ENCODE peak calls at places on chromosomes 11 and 22, in ten cellular contexts. A is IMR-90, J is ovary, T is right lobe of liver, G is heart left ventricle, L is esophagus muscularis mucosa, Z is adrenal gland, R is stomach, Y is sigmoid colon, F is uterus. M is an unnamed sample.
A peak's percentile ranks its signal among the peaks of the same experiment; 100 is the strongest.

GRCh38 chr22:26669060-26669481 is 11.7 kb downstream of the MIAT start:
- DNase-seq in Z (no peak), G (no peak), F (no peak), L (no peak), R (no peak), T (no peak), J (no peak), A (peak; percentile 63), Y (no peak), M (peak; percentile 91)

GRCh38 chr11:70002433-70002832 is 75.7 kb upstream of the ANO1 start:
- DNase-seq in Y (no peak), G (no peak), F (no peak), L (no peak), R (no peak), A (no peak), Z (no peak), T (no peak), J (no peak), M (no peak)

GRCh38 chr11:123407124-123407995 is 22.7 kb upstream of the GRAMD1B start:
- DNase-seq in Z (peak; percentile 86), R (peak; percentile 73), F (peak; percentile 30), A (peak; percentile 78), T (peak; percentile 48), J (peak; percentile 62), L (no peak), Y (no peak), G (no peak), M (peak; percentile 71)

GRCh38 chr11:57399221-57399620 is 8.8 kb upstream of the PRG2 start:
- DNase-seq in A (no peak), G (no peak), Z (no peak), T (no peak), J (no peak), F (no peak), R (no peak), Y (no peak), L (no peak), M (no peak)

GRCh38 chr11:41921991-41922390 is 462.5 kb upstream of the LRRC4C start:
- DNase-seq in A (no peak), T (no peak), J (no peak), L (no peak), G (no peak), R (no peak), F (no peak), Y (no peak), Z (no peak), M (no peak)

GRCh38 chr11:97269527-97269926 is 879.7 kb downstream of the JRKL start:
- DNase-seq in G (no peak), Y (no peak), R (no peak), L (no peak), T (no peak), Z (no peak), J (no peak), F (no peak), A (no peak), M (no peak)

GRCh38 chr11:85589373-85589772 is 37.8 kb downstream of the DLG2 start:
- DNase-seq in Y (no peak), L (no peak), R (no peak), G (no peak), A (no peak), F (no peak), Z (no peak), T (no peak), J (no peak), M (no peak)

GRCh38 chr22:35477911-35478582 is 62.6 kb upstream of the RASD2 start:
- DNase-seq in L (no peak), A (peak; percentile 91), Z (peak; percentile 93), J (peak; percentile 54), G (no peak), R (no peak), Y (peak; percentile 95), F (peak; percentile 95), T (no peak), M (peak; percentile 58)

GRCh38 chr22:24102366-24103200 is 78.7 kb upstream of the SUSD2 start:
- DNase-seq in A (no peak), J (no peak), T (peak; percentile 9), Y (peak; percentile 58), F (peak; percentile 8), G (peak; percentile 39), L (no peak), R (no peak), Z (no peak), M (peak; percentile 7)

GRCh38 chr11:94281321-94281720 is 23.1 kb upstream of the IZUMO1R start:
- DNase-seq in Y (no peak), L (no peak), Z (no peak), A (no peak), F (no peak), G (no peak), R (no peak), T (no peak), J (no peak), M (no peak)

GRCh38 chr11:17259931-17260499 is 16.5 kb upstream of the NUCB2 start:
- DNase-seq in J (no peak), Y (no peak), A (no peak), R (no peak), Z (no peak), T (no peak), L (no peak), G (no peak), F (no peak), M (no peak)

GRCh38 chr22:32322986-32323385 is 34.7 kb upstream of the RFPL3 start:
- DNase-seq in Z (no peak), R (peak; percentile 13), Y (no peak), F (no peak), J (no peak), T (no peak), A (no peak), L (no peak), G (no peak), M (no peak)

GRCh38 chr22:49571326-49571725 is 256.3 kb downstream of the BRD1 start:
- DNase-seq in G (no peak), T (peak; percentile 8), F (no peak), J (no peak), Y (peak; percentile 22), A (no peak), R (peak; percentile 20), L (no peak), Z (no peak), M (no peak)

GRCh38 chr22:47293368-47294221 is 531.1 kb downstream of the TBC1D22A start:
- DNase-seq in L (no peak), J (no peak), T (no peak), Y (no peak), F (peak; percentile 2), A (no peak), Z (no peak), R (no peak), G (peak; percentile 30), M (no peak)

GRCh38 chr22:46056169-46057041 is 79.4 kb upstream of the WNT7B start:
- DNase-seq in T (peak; percentile 25), Z (no peak), G (peak; percentile 74), J (peak; percentile 65), Y (peak; percentile 85), L (no peak), A (no peak), F (peak; percentile 58), R (peak; percentile 55), M (peak; percentile 41)
- H3K4me1 ChIP-seq in T (peaks cover 38% of the 10 kb centered on the region), Z (peaks cover 51% of the 10 kb centered on the region), G (peaks cover 93% of the 10 kb centered on the region), J (peaks cover 35% of the 10 kb centered on the region), Y (peaks cover 86% of the 10 kb centered on the region), L (peaks cover 90% of the 10 kb centered on the region), A (peaks cover 26% of the 10 kb centered on the region), F (peaks cover 14% of the 10 kb centered on the region), R (peaks cover 93% of the 10 kb centered on the region), M (peaks cover 82% of the 10 kb centered on the region)

DNA sequence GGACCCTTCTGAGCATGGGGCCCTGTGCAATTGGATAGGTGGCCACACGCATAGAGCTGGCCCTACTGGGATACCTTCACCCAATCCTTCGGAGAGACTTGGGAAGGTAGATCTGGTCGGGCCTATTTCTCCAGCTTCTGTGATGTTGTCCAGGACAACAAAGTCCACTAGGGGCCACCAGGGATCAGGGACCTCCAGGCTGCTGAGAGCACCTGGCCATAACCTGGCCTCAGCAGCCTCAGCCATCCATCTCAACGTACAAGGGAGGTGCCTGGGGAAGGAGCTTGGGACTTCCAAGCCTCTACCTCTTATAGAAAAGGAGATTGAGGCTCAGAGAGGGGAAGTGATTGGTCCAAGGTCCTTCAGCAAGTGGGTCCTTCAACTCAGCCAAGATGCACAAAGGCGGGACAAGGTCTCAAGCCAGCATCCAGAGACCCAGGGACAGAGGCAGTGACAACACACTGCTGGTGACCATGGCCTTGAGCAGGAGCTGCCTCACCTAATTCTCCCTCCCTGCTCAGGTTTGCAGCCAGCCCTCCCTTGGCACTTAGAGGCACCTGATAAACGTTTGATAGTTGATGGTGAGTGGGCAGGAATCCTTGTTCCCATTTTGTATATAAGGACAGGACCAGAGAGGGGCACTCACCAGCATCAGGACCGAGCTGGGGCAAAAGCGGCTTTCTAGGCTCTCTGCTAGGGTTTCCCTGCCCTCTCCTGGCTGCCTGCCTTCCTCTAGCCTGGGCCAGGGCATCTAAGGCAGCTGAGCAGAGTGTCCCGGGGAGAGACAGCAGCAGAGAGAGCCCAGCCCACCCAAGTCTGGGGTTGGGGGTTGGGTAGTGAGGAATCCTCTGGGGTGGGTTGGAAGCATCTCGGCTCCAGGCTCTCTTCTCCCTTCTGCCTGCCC is 4.5 kb downstream of the RAC2 start:
- DNase-seq in F (no peak), Y (peak; percentile 14), T (no peak), Z (no peak), A (no peak), R (no peak), G (no peak), L (no peak), J (no peak), M (no peak)
- TF ChIP-seq POLR2A in F (no peak), Y (no peak), T (no peak), Z (no peak), A (no peak), R (no peak), G (no peak), L (no peak), J (no peak), M (no peak)

DNA sequence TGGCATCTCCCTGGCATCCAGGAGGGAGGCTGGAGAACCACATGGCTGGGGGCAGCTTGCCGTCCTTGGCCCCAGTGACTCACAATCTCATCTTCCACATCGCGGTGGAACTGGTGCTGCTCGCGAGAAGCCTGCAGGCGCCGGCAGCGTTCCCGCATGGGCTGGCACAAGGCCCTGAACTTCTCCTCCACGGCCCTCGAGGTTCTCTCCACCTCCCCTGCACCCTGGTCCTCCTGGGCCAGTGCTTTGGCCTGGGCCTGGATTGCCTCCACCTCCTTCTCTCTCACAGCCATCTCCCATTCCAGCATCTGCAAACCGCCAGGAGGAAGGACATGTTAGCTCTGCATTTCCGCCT is 16.3 kb upstream of the RBM4B start:
- DNase-seq in F (no peak), J (no peak), L (no peak), A (no peak), T (no peak), Z (peak; percentile 80), Y (no peak), R (no peak), G (peak; percentile 54), M (no peak)
- H3K36me3 ChIP-seq in F (no peaks in the 10 kb centered on the region), J (no peaks in the 10 kb centered on the region), L (no peaks in the 10 kb centered on the region), A (no peaks in the 10 kb centered on the region), T (no peaks in the 10 kb centered on the region), Z (peaks cover 13% of the 10 kb centered on the region), Y (no peaks in the 10 kb centered on the region), R (no peaks in the 10 kb centered on the region), G (no peaks in the 10 kb centered on the region), M (no peaks in the 10 kb centered on the region)

DNA sequence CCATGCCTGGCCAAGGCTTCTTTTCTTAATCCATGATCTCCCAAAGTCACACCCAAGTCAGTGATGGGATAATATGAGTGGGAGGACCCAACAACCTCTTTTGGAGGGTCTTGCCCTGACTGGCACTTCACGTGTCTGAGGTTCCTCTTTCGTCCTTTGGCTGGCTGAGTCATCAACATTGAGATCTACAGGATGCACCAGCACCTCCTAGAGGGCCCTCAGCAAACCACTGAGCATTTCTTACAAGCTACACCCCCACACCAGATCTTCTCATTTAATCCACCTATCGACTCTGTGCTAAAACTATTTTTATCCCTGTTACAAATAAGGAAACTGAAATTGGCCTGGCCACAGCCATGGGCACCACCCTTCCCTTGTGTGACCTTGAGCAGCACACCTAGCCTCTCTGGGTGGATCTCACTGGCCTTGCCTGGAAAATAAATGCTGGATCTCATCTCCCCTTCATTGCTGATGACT is 63.4 kb downstream of the FLI1 start:
- DNase-seq in A (peak; percentile 48), R (no peak), Z (peak; percentile 20), Y (no peak), F (peak; percentile 33), J (no peak), G (no peak), L (no peak), T (no peak), M (no peak)
- H3K4me1 ChIP-seq in A (peaks cover 10% of the 10 kb centered on the region), R (peaks cover 20% of the 10 kb centered on the region), Z (no peaks in the 10 kb centered on the region), Y (no peaks in the 10 kb centered on the region), F (no peaks in the 10 kb centered on the region), J (no peaks in the 10 kb centered on the region), G (peaks cover 23% of the 10 kb centered on the region), L (peaks cover 5% of the 10 kb centered on the region), T (no peaks in the 10 kb centered on the region), M (no peaks in the 10 kb centered on the region)